ENCODE peak calls at places on chromosomes 1 and 21, in five cellular contexts. Q is neural progenitor cell, X is fibroblast of lung, K is GM23248, C is GM23338. O is an unnamed sample.

GRCh38 chr21:44920694-44921604 is at the start of gene ITGB2:
- DNase-seq in K (no peak), C (peak; percentile 36), Q (no peak), X (no peak), O (no peak)

GRCh38 chr1:73854527-73854926 is 343.4 kb downstream of the LRRIQ3 start:
- DNase-seq in C (no peak), X (no peak), Q (no peak), K (no peak), O (no peak)

GRCh38 chr1:89221341-89221740 is 22.6 kb upstream of the GBP4 start:
- DNase-seq in X (no peak), Q (no peak), C (no peak), K (no peak), O (no peak)

GRCh38 chr1:59730302-59730701 is 84.4 kb upstream of the HOOK1 start:
- DNase-seq in K (peak; percentile 90), X (peak; percentile 95), C (no peak), Q (no peak), O (no peak)

GRCh38 chr1:43564617-43565348 is 34.1 kb downstream of the PTPRF start:
- DNase-seq in X (no peak), K (no peak), C (no peak), Q (no peak), O (no peak)

GRCh38 chr1:115099693-115100050 is 10.4 kb upstream of the TSPAN2 start:
- DNase-seq in X (peak; percentile 50), K (peak; percentile 85), C (no peak), Q (no peak), O (no peak)

GRCh38 chr1:32316906-32317282 is 19.1 kb downstream of the MARCKSL1 start:
- DNase-seq in Q (no peak), K (no peak), C (no peak), X (no peak), O (no peak)

GRCh38 chr1:167899253-167899681 is 14.7 kb downstream of the ADCY10 start:
- DNase-seq in Q (no peak), K (peak; percentile 70), C (no peak), X (peak; percentile 66), O (no peak)

GRCh38 chr1:46497665-46498064 is 8.0 kb downstream of the DMBX1 start:
- DNase-seq in K (no peak), Q (no peak), C (no peak), X (no peak), O (no peak)

GRCh38 chr1:156524481-156524869 is 23.9 kb upstream of the MEF2D start:
- DNase-seq in K (no peak), X (no peak), C (no peak), Q (no peak), O (peak; percentile 35)

GRCh38 chr1:48294656-48295055 is 72.1 kb downstream of the SLC5A9 start:
- DNase-seq in K (no peak), Q (no peak), C (no peak), X (no peak), O (no peak)
- H3K4me2 ChIP-seq in K (no peak overlapping the region), Q (no peak overlapping the region), C (no peak overlapping the region), X (no peak overlapping the region), O (no peak overlapping the region)

GRCh38 chr1:90841477-90841876 is 124.4 kb upstream of the BARHL2 start:
- DNase-seq in K (no peak), X (no peak), C (peak; percentile 61), Q (peak; percentile 60), O (no peak)

GRCh38 chr1:90837420-90837819 is 120.3 kb upstream of the BARHL2 start:
- DNase-seq in C (peak; percentile 50), Q (no peak), K (no peak), X (no peak), O (no peak)

GRCh38 chr1:90838720-90839119 is 121.6 kb upstream of the BARHL2 start:
- DNase-seq in K (no peak), C (peak; percentile 83), X (no peak), Q (no peak), O (no peak)

GRCh38 chr1:90840323-90840722 is 123.2 kb upstream of the BARHL2 start:
- DNase-seq in Q (no peak), K (no peak), X (no peak), C (no peak), O (no peak)

DNA sequence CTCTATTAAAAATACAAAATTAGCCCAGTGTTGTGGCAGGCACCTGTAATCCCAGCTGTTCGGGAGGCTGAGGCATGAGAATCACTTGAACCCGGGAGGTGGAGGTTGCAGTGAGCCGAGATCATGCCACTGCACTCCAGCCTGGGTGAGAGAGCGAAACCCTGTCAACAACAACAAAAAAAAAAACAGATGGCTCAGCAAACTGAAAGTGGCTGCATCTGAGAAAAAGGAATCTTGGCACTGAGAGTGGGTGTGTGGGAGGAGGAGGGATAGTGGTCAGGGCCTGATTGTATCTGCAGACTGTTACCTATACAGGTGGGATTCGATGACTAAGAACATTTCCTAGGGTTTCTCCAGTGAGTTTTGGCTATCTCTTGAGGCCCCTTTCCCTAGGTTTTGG is 122.2 kb upstream of the BARHL2 start:
- DNase-seq in X (no peak), K (no peak), Q (no peak), C (peak; percentile 15), O (no peak)
- TF ChIP-seq EZH2 in X (no peak), K (no peak), Q (no peak), C (no peak), O (no peak)

DNA sequence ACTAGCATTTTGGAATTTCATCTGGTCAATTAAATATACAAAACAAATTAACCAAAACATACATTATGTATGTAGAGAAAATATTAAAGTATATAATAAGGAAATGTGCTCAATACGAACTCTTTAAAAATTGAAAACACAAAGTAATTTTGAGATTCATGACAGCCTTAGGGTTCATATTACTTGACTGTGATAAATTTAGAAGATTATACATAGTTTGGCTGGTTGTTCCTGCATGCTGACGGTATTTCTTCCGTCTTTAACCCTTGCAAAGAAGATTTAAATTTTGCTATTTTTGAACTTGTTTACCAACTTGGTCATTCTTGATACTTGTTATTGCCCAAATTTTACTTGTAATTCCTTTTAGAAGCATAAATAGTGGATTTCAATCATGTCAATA is 298.2 kb downstream of the NFIA start:
- DNase-seq in C (no peak), X (no peak), K (no peak), Q (no peak), O (no peak)
- H3K4me2 ChIP-seq in C (no peak overlapping the region), X (no peak overlapping the region), K (no peak overlapping the region), Q (no peak overlapping the region), O (no peak overlapping the region)

DNA sequence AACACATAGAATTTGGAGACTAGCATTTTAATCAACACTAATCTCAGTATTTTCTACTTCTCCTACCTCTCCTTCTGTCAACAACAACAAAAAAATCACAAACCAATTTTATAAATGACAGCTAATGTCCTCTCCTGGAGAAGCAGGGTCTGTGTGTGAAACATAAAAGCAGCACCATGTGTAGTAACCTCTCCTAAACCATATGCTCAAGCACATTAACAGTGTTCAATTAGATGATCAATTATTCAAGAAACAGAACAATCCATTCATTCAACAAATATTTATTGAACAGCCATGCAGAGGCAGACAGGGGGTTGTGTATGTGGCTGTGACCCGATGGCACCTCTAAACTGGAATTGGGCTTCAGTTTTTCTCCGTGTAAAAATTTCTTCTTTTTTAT is 482 bp upstream of the FMN2 start:
- DNase-seq in X (no peak), K (no peak), Q (no peak), C (no peak), O (no peak)
- TF ChIP-seq EZH2 in X (no peak), K (no peak), Q (no peak), C (no peak), O (no peak)

GRCh38 chr1:229360417-229360816 is 17.6 kb upstream of the CCSAP start:
- DNase-seq in C (peak; percentile 61), Q (peak; percentile 43), X (no peak), K (no peak), O (no peak)
- H3K4me2 ChIP-seq in C (peak overlapping the region; percentile 57), Q (peak overlapping the region; percentile 35), X (no peak overlapping the region), K (no peak overlapping the region), O (no peak overlapping the region)

GRCh38 chr1:99005537-99005942 is 879 bp upstream of the PLPPR5 start:
- DNase-seq in Q (peak; percentile 44), C (peak; percentile 70), X (peak; percentile 1), K (peak; percentile 29), O (no peak)

GRCh38 chr1:99004270-99005141 is at the start of gene PLPPR5:
- DNase-seq in C (peak; percentile 69), Q (peak; percentile 83), X (peak; percentile 44), K (peak; percentile 68), O (peak; percentile 15)

GRCh38 chr1:99005142-99005491 is 456 bp upstream of the PLPPR5 start:
- DNase-seq in Q (peak; percentile 73), C (peak; percentile 80), X (peak; percentile 5), K (peak; percentile 38), O (no peak)

GRCh38 chr1:99007366-99007765 is 2.7 kb upstream of the PLPPR5 start:
- DNase-seq in Q (no peak), X (no peak), C (no peak), K (no peak), O (no peak)

DNA sequence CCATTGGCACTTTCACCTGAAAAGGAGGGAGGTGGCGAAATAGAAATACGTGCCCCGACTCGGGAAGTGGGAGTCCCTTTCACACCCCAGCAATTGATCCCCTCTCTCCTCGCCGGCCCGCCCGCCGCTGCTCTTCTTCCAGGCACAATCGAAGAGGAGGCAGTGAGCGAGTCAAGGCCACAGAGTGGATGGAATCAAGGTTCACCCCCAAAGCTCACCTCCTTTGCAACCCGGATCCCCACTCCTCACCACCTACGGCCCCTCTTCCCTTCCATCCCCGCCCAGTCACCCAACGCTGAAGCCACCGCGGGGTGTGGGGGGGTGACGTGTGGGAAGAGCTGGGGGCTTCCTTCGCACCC is 771 bp downstream of the PLPPR5 start:
- DNase-seq in C (peak; percentile 52), Q (peak; percentile 28), X (no peak), K (no peak), O (no peak)
- TF ChIP-seq EZH2 in C (no peak), Q (no peak), X (no peak), K (peak; percentile 62), O (no peak)

GRCh38 chr1:182781849-182782586 is 7.6 kb upstream of the NPL start:
- DNase-seq in C (peak; percentile 86), Q (peak; percentile 78), X (peak; percentile 42), K (peak; percentile 75), O (peak; percentile 77)
- H3K4me2 ChIP-seq in C (no peak overlapping the region), Q (no peak overlapping the region), X (no peak overlapping the region), K (no peak overlapping the region), O (no peak overlapping the region)

O was measured in MM.1S.